ENCODE peak calls at places on chromosomes 6 and 20, in nine cellular contexts. A is activated CD4-positive, alpha-beta T cell treated with anti-CD3 and anti-CD28 coated beads, Interleukin-2, amount 50 U/mL, for 1 hour; K is activated CD8-positive, alpha-beta memory T cell treated with anti-CD3 and anti-CD28 coated beads for 48 hours; G is endodermal cell; T is NCI-H446; Z is RCC 7860; Y is tibial nerve; R is anterior cingulate cortex; F is RPMI7951. L is an unnamed sample.

GRCh38 chr6:116424001-116424400 is 37.2 kb upstream of the CALHM6 start:
- DNase-seq in A (no peak), K (no peak), G (no peak), T (no peak), Z (peak), Y (no peak), R (no peak), F (peak), L (no peak)

GRCh38 chr6:22221630-22222029 is 75.2 kb downstream of the PRL start:
- DNase-seq in A (no peak), K (no peak), G (peak), T (no peak), Z (no peak), Y (no peak), R (no peak), F (no peak), L (no peak)

GRCh38 chr6:34696189-34696738 is 303 bp downstream of the ILRUN start:
- DNase-seq in A (no peak), K (no peak), G (no peak), T (peak), Z (no peak), Y (no peak), R (no peak), F (peak), L (no peak)

GRCh38 chr6:107414246-107414645 is 45.1 kb downstream of the PDSS2 start:
- DNase-seq in A (no peak), K (no peak), G (no peak), T (no peak), Z (no peak), Y (no peak), R (no peak), F (no peak), L (no peak)

GRCh38 chr6:151652338-151652737 is 155.1 kb upstream of the ESR1 start:
- DNase-seq in A (no peak), K (no peak), G (no peak), T (no peak), Z (no peak), Y (peak), R (no peak), F (no peak), L (no peak)

GRCh38 chr20:12201289-12201991 is 283.7 kb downstream of the BTBD3 start:
- DNase-seq in A (no peak), K (no peak), G (no peak), T (no peak), Z (no peak), Y (no peak), R (no peak), F (peak), L (no peak)

GRCh38 chr6:89433637-89434499 is 916 bp downstream of the ANKRD6 start:
- DNase-seq in A (peak), K (no peak), G (peak), T (no peak), Z (no peak), Y (peak), R (no peak), F (no peak), L (peak)

GRCh38 chr20:38134427-38135281 is 30.4 kb downstream of the TGM2 start:
- DNase-seq in A (no peak), K (no peak), G (no peak), T (no peak), Z (peak), Y (no peak), R (no peak), F (peak), L (no peak)

GRCh38 chr6:111802720-111803119 is 70.5 kb downstream of the FYN start:
- DNase-seq in A (no peak), K (no peak), G (no peak), T (no peak), Z (no peak), Y (no peak), R (no peak), F (no peak), L (no peak)

GRCh38 chr6:160201056-160201455 is 57.6 kb downstream of the SLC22A2 start:
- DNase-seq in A (no peak), K (no peak), G (no peak), T (no peak), Z (no peak), Y (no peak), R (no peak), F (no peak), L (no peak)

GRCh38 chr20:3797592-3798404 is 1.7 kb downstream of the CDC25B start:
- DNase-seq in A (peak), K (no peak), G (no peak), T (no peak), Z (no peak), Y (no peak), R (no peak), F (peak), L (no peak)

GRCh38 chr20:31475032-31475431 is at the start of the genes DEFB124 and REM1:
- DNase-seq in A (no peak), K (no peak), G (peak), T (no peak), Z (no peak), Y (no peak), R (no peak), F (no peak), L (no peak)

GRCh38 chr20:54726687-54727086 is 251.3 kb downstream of the DOK5 start:
- DNase-seq in A (no peak), K (no peak), G (no peak), T (peak), Z (no peak), Y (no peak), R (no peak), F (no peak), L (no peak)

GRCh38 chr20:57947421-57948176 is 237.8 kb upstream of the PMEPA1 start:
- DNase-seq in A (no peak), K (no peak), G (no peak), T (peak), Z (peak), Y (no peak), R (no peak), F (peak), L (no peak)

GRCh38 chr6:27668442-27669275 is 195.8 kb upstream of the ZNF184 start:
- DNase-seq in A (no peak), K (peak), G (peak), T (peak), Z (peak), Y (no peak), R (no peak), F (peak), L (peak)

GRCh38 chr6:168314029-168314420 is 5.6 kb downstream of the DACT2 start:
- DNase-seq in A (no peak), K (no peak), G (peak), T (no peak), Z (no peak), Y (no peak), R (no peak), F (no peak), L (peak)

GRCh38 chr6:95649451-95649850 is 72.1 kb downstream of the MANEA start:
- DNase-seq in A (no peak), K (no peak), G (no peak), T (no peak), Z (no peak), Y (no peak), R (no peak), F (no peak), L (no peak)

GRCh38 chr6:5950448-5950847 is 56.3 kb downstream of the NRN1 start:
- DNase-seq in A (no peak), K (peak), G (peak), T (no peak), Z (peak), Y (no peak), R (no peak), F (peak), L (peak)

GRCh38 chr6:6227896-6228295 is 92.6 kb downstream of the F13A1 start:
- DNase-seq in A (no peak), K (no peak), G (no peak), T (no peak), Z (no peak), Y (no peak), R (no peak), F (no peak), L (no peak)

GRCh38 chr20:21185849-21186248 is 60.0 kb downstream of the KIZ start:
- DNase-seq in A (no peak), K (no peak), G (no peak), T (no peak), Z (no peak), Y (no peak), R (no peak), F (no peak), L (no peak)

GRCh38 chr20:26276811-26277210 is 580.2 kb upstream of the ZNF337 start:
- DNase-seq in A (no peak), K (no peak), G (peak), T (peak), Z (no peak), Y (no peak), R (peak), F (peak), L (peak)

GRCh38 chr20:60138263-60139127 is 180.3 kb downstream of the CDH26 start:
- DNase-seq in A (peak), K (no peak), G (no peak), T (peak), Z (no peak), Y (no peak), R (peak), F (peak), L (no peak)

GRCh38 chr6:30485236-30485635 is 4.1 kb upstream of the HLA-E start:
- DNase-seq in A (no peak), K (no peak), G (no peak), T (no peak), Z (no peak), Y (no peak), R (no peak), F (no peak), L (no peak)

GRCh38 chr20:39381598-39381997 is 419.5 kb downstream of the DHX35 start:
- DNase-seq in A (no peak), K (no peak), G (peak), T (no peak), Z (no peak), Y (no peak), R (no peak), F (no peak), L (no peak)

GRCh38 chr6:161736796-161737292 is 463.0 kb upstream of the AGPAT4 start:
- DNase-seq in A (no peak), K (no peak), G (no peak), T (no peak), Z (no peak), Y (no peak), R (no peak), F (no peak), L (no peak)

GRCh38 chr6:87803784-87804183 is 101.8 kb upstream of the AKIRIN2 start:
- DNase-seq in A (no peak), K (no peak), G (no peak), T (no peak), Z (no peak), Y (no peak), R (no peak), F (no peak), L (no peak)

GRCh38 chr6:26272171-26272631 is 92.8 kb upstream of the BTN3A2 start:
- DNase-seq in A (peak), K (no peak), G (peak), T (no peak), Z (no peak), Y (no peak), R (no peak), F (no peak), L (no peak)

GRCh38 chr20:19522080-19522801 is 235.8 kb upstream of the RIN2 start:
- DNase-seq in A (no peak), K (no peak), G (no peak), T (no peak), Z (no peak), Y (no peak), R (no peak), F (peak), L (no peak)

GRCh38 chr6:127186889-127187288 is 68.4 kb downstream of the RSPO3 start:
- DNase-seq in A (peak), K (peak), G (peak), T (peak), Z (no peak), Y (peak), R (no peak), F (no peak), L (no peak)

GRCh38 chr20:2387180-2387577 is 6.5 kb downstream of the TGM6 start:
- DNase-seq in A (peak), K (peak), G (peak), T (peak), Z (no peak), Y (no peak), R (no peak), F (peak), L (peak)

GRCh38 chr20:4546786-4547185 is 174.9 kb upstream of the PRND start:
- DNase-seq in A (no peak), K (no peak), G (no peak), T (no peak), Z (peak), Y (no peak), R (no peak), F (peak), L (no peak)

GRCh38 chr20:49825521-49826033 is 12.9 kb downstream of the SLC9A8 start:
- DNase-seq in A (no peak), K (no peak), G (peak), T (no peak), Z (no peak), Y (no peak), R (no peak), F (no peak), L (no peak)

GRCh38 chr20:49270177-49270576 is 7.7 kb downstream of the ZNFX1 start:
- DNase-seq in A (no peak), K (no peak), G (no peak), T (no peak), Z (peak), Y (no peak), R (no peak), F (peak), L (no peak)

GRCh38 chr6:139448998-139449610 is 74.7 kb upstream of the CITED2 start:
- DNase-seq in A (no peak), K (no peak), G (no peak), T (no peak), Z (no peak), Y (no peak), R (no peak), F (no peak), L (no peak)

GRCh38 chr20:31723282-31724078 is 812 bp upstream of the BCL2L1 start:
- DNase-seq in A (peak), K (peak), G (peak), T (peak), Z (peak), Y (peak), R (peak), F (peak), L (peak)

GRCh38 chr6:37714836-37715425 is 17.2 kb upstream of the MDGA1 start:
- DNase-seq in A (no peak), K (no peak), G (no peak), T (no peak), Z (no peak), Y (no peak), R (no peak), F (no peak), L (no peak)

GRCh38 chr20:34262488-34263288 is 21.5 kb downstream of the ASIP start:
- DNase-seq in A (no peak), K (no peak), G (peak), T (no peak), Z (no peak), Y (no peak), R (no peak), F (peak), L (no peak)

GRCh38 chr6:166162599-166163342 is 4.9 kb downstream of the TBXT start:
- DNase-seq in A (no peak), K (peak), G (no peak), T (no peak), Z (no peak), Y (no peak), R (no peak), F (no peak), L (no peak)

GRCh38 chr20:37973059-37973910 is 60.0 kb downstream of the TTI1 start:
- DNase-seq in A (no peak), K (no peak), G (no peak), T (no peak), Z (no peak), Y (no peak), R (no peak), F (no peak), L (peak)

L was measured in H1.